ENCODE peak calls at places on chromosome 4, in four cellular contexts. E is Right ventricle myocardium superior, C is hepatocyte, I is astrocyte of the spinal cord. H is an unnamed sample.

GRCh38 chr4:100842856-100843255 is 325.0 kb upstream of the EMCN start:
- DNase-seq in I (no peak), C (no peak), E (no peak), H (no peak)

GRCh38 chr4:127788517-127788916 is 6.4 kb downstream of the HSPA4L start:
- DNase-seq in C (no peak), I (no peak), E (no peak), H (no peak)

GRCh38 chr4:127400736-127401346 is 231.9 kb upstream of the INTU start:
- DNase-seq in I (peak), E (peak), C (peak), H (peak)

GRCh38 chr4:3227878-3228675 is 20.9 kb upstream of the MSANTD1 start:
- DNase-seq in I (no peak), E (peak), C (no peak), H (peak)

GRCh38 chr4:53714377-53715140 is 123.3 kb upstream of the LNX1 start:
- DNase-seq in I (no peak), C (no peak), E (no peak), H (no peak)

GRCh38 chr4:25927361-25928040 is 13.5 kb downstream of the SMIM20 start:
- DNase-seq in E (no peak), C (no peak), I (no peak), H (no peak)

GRCh38 chr4:15986900-15987299 is 23.9 kb upstream of the FGFBP2 start:
- DNase-seq in E (no peak), I (no peak), C (no peak), H (no peak)

GRCh38 chr4:151263455-151263854 is 13.5 kb upstream of the PRSS48 start:
- DNase-seq in E (no peak), C (no peak), I (no peak), H (no peak)

GRCh38 chr4:102789317-102789717 is 28.5 kb upstream of the MANBA start:
- DNase-seq in E (no peak), I (peak), C (peak), H (no peak)

GRCh38 chr4:9943761-9944160 is 77.5 kb downstream of the SLC2A9 start:
- DNase-seq in C (no peak), I (no peak), E (no peak), H (no peak)

GRCh38 chr4:142265536-142265935 is 580.6 kb downstream of the INPP4B start:
- DNase-seq in E (no peak), C (no peak), I (peak), H (peak)

GRCh38 chr4:168475745-168476144 is 4.5 kb downstream of the DDX60L start:
- DNase-seq in I (no peak), C (peak), E (no peak), H (no peak)

GRCh38 chr4:74431113-74431826 is 13.7 kb upstream of the AREG start:
- DNase-seq in E (no peak), C (no peak), I (peak), H (no peak)